ENCODE peak calls at places on chromosomes 5 and 9, in six cellular contexts. Y, I, Q, J, G and R are unnamed samples. For H3K4me1 and H3K36me3, the result is how much of the 10 kb centered on the place peaks cover.

GRCh38 chr5:54845567-54845941 is 139.8 kb downstream of the ESM1 start:
- DNase-seq in Y (no peak), I (no peak), G (no peak), J (no peak), Q (peak), R (no peak)

GRCh38 chr9:112558476-112558875 is 71.8 kb downstream of the KIAA1958 start:
- DNase-seq in G (no peak), Y (no peak), I (no peak), Q (peak), J (no peak), R (no peak)

GRCh38 chr9:109179801-109180523 is 12.9 kb upstream of the FRRS1L start:
- DNase-seq in Y (no peak), J (no peak), Q (no peak), G (no peak), I (no peak), R (no peak)

GRCh38 chr9:130451004-130451390 is 6.2 kb downstream of the ASS1 start:
- DNase-seq in G (no peak), I (no peak), Q (no peak), J (no peak), Y (no peak), R (no peak)

GRCh38 chr5:109620651-109621050 is 69.1 kb upstream of the MAN2A1 start:
- DNase-seq in I (no peak), Q (no peak), G (no peak), J (no peak), Y (no peak), R (no peak)

GRCh38 chr9:135214706-135215105 is 127.2 kb downstream of the OLFM1 start:
- DNase-seq in Q (no peak), G (no peak), I (peak), J (no peak), Y (no peak), R (no peak)

GRCh38 chr5:87949665-87950640 is 318.7 kb downstream of the TMEM161B start:
- DNase-seq in G (no peak), I (no peak), Y (no peak), J (no peak), Q (no peak), R (no peak)

GRCh38 chr5:3142261-3143027 is 391.0 kb upstream of the IRX2 start:
- DNase-seq in Y (no peak), I (no peak), Q (no peak), J (no peak), G (no peak), R (no peak)

GRCh38 chr5:67085616-67086015 is 111.0 kb downstream of the CD180 start:
- DNase-seq in Q (no peak), J (no peak), I (no peak), G (no peak), Y (no peak), R (no peak)

GRCh38 chr5:36392818-36393217 is 91.1 kb upstream of the RANBP3L start:
- DNase-seq in Q (peak), G (no peak), Y (no peak), I (no peak), J (no peak), R (no peak)

GRCh38 chr5:146284016-146284415 is 54.6 kb upstream of the POU4F3 start:
- DNase-seq in Q (peak), J (no peak), I (no peak), Y (no peak), G (no peak), R (no peak)

GRCh38 chr9:121672213-121672612 is 20.8 kb downstream of the DAB2IP start:
- DNase-seq in I (no peak), J (no peak), Y (no peak), Q (no peak), G (no peak), R (no peak)

GRCh38 chr9:38182321-38182720 is 113.3 kb upstream of the SHB start:
- DNase-seq in I (no peak), G (no peak), Q (no peak), Y (no peak), J (peak), R (no peak)

GRCh38 chr5:102818345-102818744 is 63.2 kb downstream of the PAM start:
- DNase-seq in G (no peak), Y (no peak), I (no peak), J (no peak), Q (no peak), R (no peak)

GRCh38 chr9:109627042-109627441 is 128.9 kb upstream of the PTPN3 start:
- DNase-seq in Q (no peak), G (no peak), I (no peak), Y (no peak), J (no peak), R (no peak)

GRCh38 chr9:113215142-113215541 is 5.9 kb downstream of the FKBP15 start:
- DNase-seq in Q (peak), I (no peak), G (no peak), J (no peak), Y (no peak), R (peak)

GRCh38 chr5:172939045-172939444 is 20.2 kb upstream of the RPL26L1 start:
- DNase-seq in Y (no peak), G (no peak), Q (no peak), I (peak), J (no peak), R (no peak)

GRCh38 chr5:38023799-38024198 is 184.0 kb upstream of the GDNF start:
- DNase-seq in Q (no peak), I (no peak), J (no peak), Y (no peak), G (no peak), R (no peak)

GRCh38 chr5:150263801-150264621 is 25.6 kb downstream of the CAMK2A start:
- DNase-seq in Q (peak), G (peak), I (peak), Y (peak), J (no peak), R (no peak)

GRCh38 chr9:126844085-126844484 is 16.4 kb upstream of the ZBTB34 start:
- DNase-seq in Q (peak), I (no peak), J (no peak), G (no peak), Y (no peak), R (no peak)

GRCh38 chr9:70010015-70010414 is 33.6 kb upstream of the MAMDC2 start:
- DNase-seq in Q (peak), G (no peak), I (no peak), J (no peak), Y (no peak), R (no peak)

GRCh38 chr5:71601222-71602026 is 14.3 kb downstream of the MCCC2 start:
- DNase-seq in J (peak), G (no peak), Y (no peak), I (no peak), Q (peak), R (peak)

GRCh38 chr5:82986404-82986803 is 90.8 kb downstream of the TMEM167A start:
- DNase-seq in Y (no peak), J (no peak), G (no peak), I (no peak), Q (no peak), R (no peak)

GRCh38 chr9:114114364-114114763 is 15.3 kb upstream of the KIF12 start:
- DNase-seq in J (no peak), G (no peak), Y (no peak), Q (peak), I (no peak), R (no peak)

GRCh38 chr9:75086443-75087278 is 1.3 kb downstream of the NMRK1 start:
- DNase-seq in G (no peak), J (no peak), Y (peak), Q (no peak), I (no peak), R (no peak)

GRCh38 chr9:33737811-33738606 is 57.4 kb upstream of the PRSS3 start:
- DNase-seq in G (no peak), Y (no peak), Q (peak), I (no peak), J (no peak), R (no peak)

GRCh38 chr9:75985515-75985914 is 95.0 kb downstream of the PCSK5 start:
- DNase-seq in J (no peak), I (no peak), Y (no peak), Q (no peak), G (no peak), R (no peak)

GRCh38 chr9:88923653-88924284 is 67.5 kb upstream of the S1PR3 start:
- DNase-seq in G (no peak), J (no peak), I (peak), Q (no peak), Y (no peak), R (no peak)

GRCh38 chr5:23208959-23209431 is 298.4 kb upstream of the PRDM9 start:
- DNase-seq in G (no peak), I (no peak), Q (no peak), J (peak), Y (no peak), R (peak)

GRCh38 chr5:73451218-73452130 is 2.9 kb upstream of the FOXD1 start:
- DNase-seq in J (no peak), G (no peak), Y (peak), Q (peak), I (peak), R (peak)

GRCh38 chr9:114804504-114804903 is 1.3 kb downstream of the TNFSF15 start:
- DNase-seq in G (no peak), I (no peak), J (no peak), Q (peak), Y (no peak), R (no peak)

GRCh38 chr5:81879936-81880335 is 91.9 kb upstream of the ATG10 start:
- DNase-seq in Y (no peak), J (no peak), I (no peak), G (no peak), Q (no peak), R (no peak)

GRCh38 chr9:15697459-15697858 is 144.6 kb downstream of the CCDC171 start:
- DNase-seq in J (no peak), I (no peak), Y (no peak), Q (peak), G (no peak), R (no peak)

GRCh38 chr5:14421851-14422250 is 159.7 kb upstream of the OTULINL start:
- DNase-seq in G (no peak), J (no peak), Y (no peak), I (no peak), Q (no peak), R (no peak)

GRCh38 chr5:14417232-14417730 is 164.3 kb upstream of the OTULINL start:
- DNase-seq in Q (peak), I (no peak), G (no peak), Y (no peak), J (no peak), R (no peak)

GRCh38 chr5:14420136-14420808 is 161.3 kb upstream of the OTULINL start:
- DNase-seq in Q (peak), G (no peak), I (no peak), Y (no peak), J (no peak), R (no peak)

GRCh38 chr5:14417792-14418765 is 163.5 kb upstream of the OTULINL start:
- DNase-seq in J (no peak), G (no peak), I (no peak), Q (peak), Y (no peak), R (no peak)

DNA sequence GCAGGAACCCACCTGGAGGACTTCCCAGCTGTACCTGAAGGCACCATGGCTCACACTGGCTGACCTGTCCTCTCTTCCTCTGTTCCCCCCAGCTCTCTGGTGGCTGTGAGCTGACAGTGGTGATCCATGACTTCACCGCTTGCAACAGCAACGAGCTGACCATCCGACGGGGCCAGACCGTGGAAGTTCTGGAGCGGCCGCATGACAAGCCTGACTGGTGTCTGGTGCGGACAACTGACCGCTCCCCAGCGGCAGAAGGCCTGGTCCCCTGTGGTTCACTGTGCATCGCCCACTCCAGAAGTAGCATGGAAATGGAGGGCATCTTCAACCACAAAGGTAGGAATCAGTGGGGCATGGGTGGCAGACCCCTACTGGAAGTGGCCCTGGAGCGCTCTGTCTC is 161.9 kb upstream of the OTULINL start:
- DNase-seq in Y (no peak), I (no peak), G (no peak), Q (no peak), J (no peak), R (no peak)
- H3K4me1 ChIP-seq in Y (under half), I (under half), G (under half), Q (under half), J (under half), R (under half)

GRCh38 chr9:137052998-137053943 is 590 bp downstream of the ENTPD2 start:
- DNase-seq in I (peak), G (no peak), J (no peak), Y (no peak), Q (no peak), R (no peak)

GRCh38 chr9:137052293-137052692 is 1.6 kb downstream of the ENTPD2 start:
- DNase-seq in J (no peak), G (no peak), Q (no peak), Y (no peak), I (no peak), R (no peak)

GRCh38 chr9:137054932-137055384 is 1.1 kb upstream of the ENTPD2 start:
- DNase-seq in G (no peak), Y (no peak), J (no peak), I (no peak), Q (no peak), R (no peak)

GRCh38 chr9:137055385-137056364 is 1.8 kb upstream of the ENTPD2 start:
- DNase-seq in I (peak), J (no peak), G (peak), Q (peak), Y (peak), R (no peak)

DNA sequence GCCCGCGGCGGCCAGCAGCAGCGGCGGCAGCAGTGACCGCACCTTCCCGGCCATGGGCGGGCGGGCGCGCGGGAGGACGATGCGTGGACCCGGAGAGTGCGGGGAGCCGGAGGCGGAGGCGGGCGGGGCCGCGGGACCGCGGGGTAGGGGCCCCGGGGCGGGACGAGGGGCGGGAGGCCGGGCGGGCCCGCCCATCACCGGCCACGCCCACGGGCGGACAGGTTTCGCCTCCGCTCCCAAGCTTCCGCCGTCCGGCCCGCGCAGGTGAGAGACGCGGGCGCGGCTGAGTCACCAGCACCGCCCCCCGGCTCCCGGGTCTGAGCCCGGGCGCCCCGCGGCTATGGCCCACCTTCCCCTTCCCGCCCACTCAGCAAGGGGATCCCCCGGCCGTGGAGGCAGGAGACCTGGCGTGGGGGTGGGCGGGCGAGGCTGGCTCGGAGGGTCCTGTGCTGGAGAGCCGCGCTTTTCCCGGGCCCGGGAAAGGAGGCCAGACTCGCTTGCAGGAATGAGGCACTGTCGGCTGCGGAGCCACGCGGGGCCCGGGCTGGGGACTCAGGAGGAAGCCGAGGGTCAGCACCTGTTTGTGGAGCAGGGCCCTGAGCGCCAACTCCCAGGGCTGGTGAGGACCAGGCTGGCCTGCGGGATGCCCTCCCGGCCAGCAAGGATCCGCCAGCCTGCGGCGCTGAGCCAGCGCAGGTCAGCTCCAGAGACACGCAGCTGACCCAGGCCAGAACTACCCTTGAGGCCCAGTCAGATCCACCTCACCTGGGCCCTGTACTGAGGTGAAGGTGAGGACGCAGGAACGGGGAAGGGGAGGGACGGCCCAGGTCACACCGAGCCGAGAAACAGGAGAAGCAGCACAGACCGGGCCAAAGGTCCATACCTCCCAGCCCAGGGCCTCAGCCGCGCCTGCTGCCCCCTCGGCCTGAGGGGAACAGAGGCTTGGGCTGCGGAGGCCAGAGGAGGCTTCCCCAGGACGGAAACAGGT is at the start of gene ENTPD2:
- DNase-seq in Q (no peak), G (no peak), Y (no peak), I (peak), J (no peak), R (peak)
- H3K4me3 ChIP-seq in Q (no peak), G (peak), Y (no peak), I (peak), J (no peak), R (no peak)

GRCh38 chr5:132468665-132469379 is 21.8 kb downstream of the IRF1 start:
- DNase-seq in I (no peak), J (no peak), Q (no peak), Y (peak), G (no peak), R (no peak)
- H3K36me3 ChIP-seq in I (under half), J (under half), Q (under half), Y (under half), G (under half), R (under half)

DNA sequence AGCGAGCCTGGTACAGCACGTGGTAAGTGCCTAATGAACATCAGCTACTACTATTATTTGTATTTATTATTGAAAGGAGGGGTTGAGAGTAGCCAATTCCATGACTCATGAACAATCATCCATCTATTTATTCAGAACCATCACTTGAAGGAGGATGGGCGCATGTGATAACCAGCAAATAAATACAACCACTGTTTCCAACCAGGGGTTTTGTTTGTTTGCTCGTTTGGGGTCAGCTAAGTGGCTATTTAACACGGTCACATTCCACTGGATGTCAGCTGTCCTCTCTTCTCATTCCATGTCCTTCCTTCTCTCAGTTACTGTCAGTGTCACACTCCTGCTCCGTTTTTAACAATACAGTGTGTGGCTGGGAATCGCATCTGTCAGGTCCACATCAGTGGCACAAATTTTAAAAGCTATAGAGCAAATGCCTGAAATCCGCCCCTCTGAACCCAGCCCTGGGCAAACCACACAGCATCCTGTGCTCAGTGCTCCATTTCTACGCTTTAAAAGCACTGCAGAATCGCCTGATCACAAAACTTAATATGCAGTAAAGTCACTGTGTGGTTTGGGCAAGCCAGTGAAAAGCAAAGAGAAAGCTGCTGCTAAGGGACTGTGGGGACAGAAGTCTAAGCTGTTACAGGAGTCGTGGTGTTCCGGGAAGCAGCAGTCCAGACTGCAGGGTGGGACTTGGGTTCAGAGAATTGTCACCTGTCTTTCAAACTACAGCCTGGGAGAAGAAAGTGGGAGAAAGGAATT is 8.5 kb downstream of the RAPGEF1 start:
- DNase-seq in J (no peak), Y (no peak), G (no peak), Q (peak), I (no peak), R (peak)
- H3K4me1 ChIP-seq in J (half or more), Y (under half), G (under half), Q (half or more), I (under half), R (half or more)

GRCh38 chr9:35745569-35745968 is 3.5 kb downstream of the GBA2 start:
- DNase-seq in Q (no peak), Y (no peak), I (no peak), G (no peak), J (no peak), R (no peak)

GRCh38 chr9:35748239-35748857 is 680 bp downstream of the GBA2 start:
- DNase-seq in J (no peak), Q (no peak), G (no peak), Y (no peak), I (no peak), R (no peak)

GRCh38 chr9:35748858-35749514 is at the start of the genes GBA2 and RGP1:
- DNase-seq in Q (peak), G (peak), Y (peak), I (peak), J (no peak), R (peak)

GRCh38 chr9:35743880-35744518 is 5.0 kb downstream of the GBA2 start:
- DNase-seq in Q (no peak), G (no peak), Y (no peak), I (no peak), J (no peak), R (no peak)

GRCh38 chr9:35746583-35746982 is 2.4 kb downstream of the GBA2 start:
- DNase-seq in G (no peak), Y (no peak), Q (no peak), J (no peak), I (no peak), R (no peak)
- H3K4me3 ChIP-seq in G (no peak), Y (peak), Q (peak), J (peak), I (peak), R (peak)

GRCh38 chr5:123696948-123697347 is 185.0 kb downstream of the CSNK1G3 start:
- DNase-seq in J (no peak), Q (no peak), Y (peak), G (no peak), I (no peak), R (no peak)
- H3K36me3 ChIP-seq in J (under half), Q (under half), Y (under half), G (under half), I (under half), R (under half)

GRCh38 chr9:1049641-1050040 is 516 bp upstream of the DMRT2 start:
- DNase-seq in Y (no peak), J (no peak), I (peak), Q (no peak), G (no peak), R (no peak)

GRCh38 chr9:1047605-1048235 is 2.4 kb upstream of the DMRT2 start:
- DNase-seq in Y (no peak), Q (no peak), J (no peak), I (peak), G (no peak), R (peak)

GRCh38 chr9:1046639-1047604 is 3.2 kb upstream of the DMRT2 start:
- DNase-seq in J (no peak), Y (no peak), I (peak), Q (no peak), G (no peak), R (no peak)

GRCh38 chr9:1050125-1050895 is at the start of gene DMRT2:
- DNase-seq in J (no peak), G (peak), I (peak), Y (peak), Q (peak), R (peak)

DNA sequence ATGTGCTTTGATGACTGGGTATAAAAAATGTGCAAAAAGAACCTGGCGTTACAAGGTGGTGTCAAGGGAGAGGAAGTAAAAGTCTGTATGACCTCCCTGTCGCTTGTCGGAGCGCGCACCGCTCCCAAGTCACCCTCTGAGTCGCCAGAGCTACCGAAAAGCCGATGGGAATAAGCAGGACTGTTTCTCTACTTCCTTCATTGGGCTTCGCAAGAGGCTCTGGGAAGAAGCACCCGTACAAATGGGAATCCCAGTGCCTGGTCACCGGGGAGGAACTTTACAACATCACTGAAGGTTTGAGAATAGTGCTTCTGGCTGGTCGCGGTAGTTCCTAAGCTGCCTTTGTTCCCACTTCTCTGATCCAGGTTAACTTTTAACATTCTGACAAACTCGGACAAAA is 1.3 kb upstream of the DMRT2 start:
- DNase-seq in J (no peak), Q (no peak), I (peak), Y (no peak), G (no peak), R (no peak)
- H3K4me1 ChIP-seq in J (under half), Q (under half), I (under half), Y (under half), G (under half), R (half or more)